ENCODE peak calls at places on chromosome 16, in ten cellular contexts. C is GM23338; R is cardiac muscle cell; U is upper lobe of right lung; X is H1; E is OCI-LY7; D is psoas muscle; O is CD8-positive, alpha-beta T cell; M is IMR-90; Z is gastrocnemius medialis. F is an unnamed sample.

GRCh38 chr16:57281791-57282190 is 2.7 kb downstream of the PLLP start:
- DNase-seq in U (no peak), D (no peak), M (no peak), O (no peak), E (no peak), X (no peak), C (no peak), R (no peak), Z (no peak), F (no peak)

GRCh38 chr16:82641336-82641984 is 14.7 kb downstream of the CDH13 start:
- DNase-seq in X (no peak), D (no peak), U (no peak), R (no peak), O (no peak), E (peak), Z (no peak), C (no peak), M (peak), F (no peak)

GRCh38 chr16:23160082-23160481 is 10.8 kb upstream of the USP31 start:
- DNase-seq in U (no peak), R (no peak), D (no peak), O (no peak), Z (no peak), C (no peak), X (no peak), M (no peak), E (no peak), F (no peak)

GRCh38 chr16:82878466-82878865 is 251.7 kb downstream of the CDH13 start:
- DNase-seq in Z (no peak), E (no peak), C (no peak), D (no peak), U (no peak), O (no peak), R (no peak), M (no peak), X (no peak), F (no peak)

GRCh38 chr16:79510879-79511278 is 89.7 kb downstream of the MAF start:
- DNase-seq in X (no peak), R (no peak), Z (no peak), E (no peak), C (no peak), U (no peak), O (no peak), D (no peak), M (no peak), F (no peak)

GRCh38 chr16:9092282-9092962 is 978 bp downstream of the HAPSTR1 start:
- DNase-seq in C (peak), Z (no peak), U (peak), M (no peak), R (peak), D (peak), X (no peak), O (peak), E (peak), F (peak)

GRCh38 chr16:54193656-54194007 is 93.0 kb downstream of the IRX3 start:
- DNase-seq in M (peak), D (peak), O (peak), C (peak), X (peak), R (peak), U (peak), E (peak), Z (peak), F (peak)

GRCh38 chr16:1613240-1613639 is 1.1 kb downstream of the CRAMP1 start:
- DNase-seq in R (no peak), C (peak), U (no peak), Z (no peak), D (no peak), E (peak), M (no peak), X (no peak), O (peak), F (no peak)

GRCh38 chr16:2027024-2028010 is 615 bp downstream of the NHERF2 start:
- DNase-seq in R (no peak), Z (no peak), O (no peak), U (peak), D (no peak), C (no peak), M (peak), E (peak), X (no peak), F (no peak)

GRCh38 chr16:83520596-83520995 is 287.2 kb upstream of the HSBP1 start:
- DNase-seq in E (no peak), R (no peak), D (no peak), X (no peak), U (no peak), O (no peak), Z (no peak), C (no peak), M (no peak), F (no peak)

GRCh38 chr16:4465977-4466779 is 8.2 kb downstream of the NMRAL1 start:
- DNase-seq in R (no peak), O (peak), M (no peak), Z (no peak), U (no peak), C (no peak), X (no peak), E (no peak), D (no peak), F (no peak)

GRCh38 chr16:4682616-4683254 is 10.6 kb upstream of the NUDT16L1 start:
- DNase-seq in M (peak), E (no peak), C (peak), U (peak), X (peak), O (no peak), Z (no peak), D (peak), R (peak), F (no peak)

GRCh38 chr16:89103156-89103555 is 9.5 kb downstream of the ACSF3 start:
- DNase-seq in C (no peak), O (no peak), M (no peak), Z (no peak), X (no peak), R (no peak), E (no peak), D (peak), U (no peak), F (no peak)

GRCh38 chr16:2009302-2009711 is 314 bp downstream of the ZNF598 start:
- DNase-seq in C (no peak), Z (no peak), U (no peak), X (no peak), E (peak), M (no peak), R (no peak), O (no peak), D (peak), F (no peak)

GRCh38 chr16:68506331-68507053 is 32.6 kb upstream of the ZFP90 start:
- DNase-seq in Z (no peak), M (peak), C (no peak), D (no peak), U (no peak), R (no peak), O (no peak), E (no peak), X (no peak), F (no peak)

DNA sequence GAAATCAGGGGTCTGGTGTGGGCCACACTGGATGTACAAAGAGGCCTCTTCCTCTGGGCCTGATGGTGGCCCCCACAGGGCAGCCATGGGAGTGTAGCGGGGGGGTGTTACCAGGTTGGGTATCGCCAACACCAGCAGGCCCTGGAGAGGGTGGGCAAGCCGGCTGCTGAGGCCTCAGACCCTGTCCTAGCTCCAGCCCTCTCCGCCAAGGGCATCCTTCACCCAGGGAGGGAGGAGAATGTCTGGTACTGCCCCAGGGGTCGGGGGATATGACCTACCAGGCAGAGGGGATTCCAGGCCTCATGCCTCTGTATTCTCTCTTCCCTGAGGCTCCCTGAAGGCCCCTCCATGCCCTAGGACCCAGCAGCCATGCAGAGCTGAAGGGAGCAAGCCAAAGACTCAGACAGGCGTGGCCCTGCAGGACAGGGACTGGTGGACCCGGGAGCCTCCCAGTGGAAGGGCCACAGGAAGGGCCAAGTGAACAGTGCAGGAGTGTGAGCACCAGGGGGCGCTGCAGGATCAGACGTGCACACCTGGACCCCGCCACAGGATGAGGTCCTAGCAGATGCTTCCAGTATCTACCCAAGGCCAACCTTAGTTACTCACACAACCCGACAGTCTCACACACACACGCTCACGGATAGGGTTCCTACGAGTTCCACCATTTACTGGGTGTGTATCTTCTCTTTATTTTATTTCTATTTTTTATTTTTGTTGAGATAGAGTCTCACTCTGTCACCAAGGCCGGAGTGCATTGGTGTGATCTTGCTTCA is 10.9 kb upstream of the CES4A start:
- DNase-seq in O (peak), M (peak), U (peak), E (peak), C (peak), R (peak), Z (peak), X (peak), D (peak), F (peak)
- H3K27ac ChIP-seq in O (no peak), M (no peak), U (no peak), E (no peak), C (no peak), R (no peak), Z (peak), X (no peak), D (no peak), F (no peak)

DNA sequence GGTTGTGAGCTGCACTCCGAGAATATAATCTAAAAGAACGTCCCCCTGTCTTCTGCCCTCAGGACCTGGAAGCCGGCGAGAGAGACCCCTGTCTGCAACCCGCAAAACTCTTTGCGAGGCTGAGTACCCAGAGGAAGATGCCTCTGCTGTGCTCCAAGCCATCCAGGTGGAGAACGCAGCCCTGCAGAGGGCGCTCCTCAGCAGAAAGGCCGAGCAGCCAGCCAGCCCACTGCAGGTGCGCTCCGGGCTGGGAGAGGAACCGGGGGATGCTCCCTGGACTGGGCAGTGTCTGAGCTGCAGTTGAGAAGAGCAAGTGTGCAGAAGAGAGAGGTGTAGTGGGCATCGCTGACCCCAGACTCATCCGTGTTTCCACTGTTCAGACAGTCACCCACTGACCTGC is 148.3 kb downstream of the KATNIP start:
- DNase-seq in C (peak), R (peak), U (peak), X (peak), M (no peak), Z (no peak), D (no peak), E (no peak), O (no peak), F (no peak)
- TF ChIP-seq CTCF in C (peak), R (peak), U (peak), X (peak), M (no peak), Z (no peak), D (no peak), E (peak), O (no peak), F (no peak)

GRCh38 chr16:74862743-74863244 is 88.2 kb upstream of the FA2H start:
- DNase-seq in M (peak), C (peak), D (no peak), U (no peak), O (no peak), E (peak), Z (no peak), R (peak), X (no peak), F (no peak)
- H3K4me3 ChIP-seq in M (no peak), C (no peak), D (no peak), U (no peak), O (no peak), E (no peak), Z (no peak), R (no peak), X (no peak), F (no peak)

GRCh38 chr16:25699069-25699468 is 7.3 kb downstream of the HS3ST4 start:
- DNase-seq in Z (no peak), X (no peak), M (no peak), O (no peak), U (no peak), R (no peak), E (no peak), C (no peak), D (no peak), F (no peak)

DNA sequence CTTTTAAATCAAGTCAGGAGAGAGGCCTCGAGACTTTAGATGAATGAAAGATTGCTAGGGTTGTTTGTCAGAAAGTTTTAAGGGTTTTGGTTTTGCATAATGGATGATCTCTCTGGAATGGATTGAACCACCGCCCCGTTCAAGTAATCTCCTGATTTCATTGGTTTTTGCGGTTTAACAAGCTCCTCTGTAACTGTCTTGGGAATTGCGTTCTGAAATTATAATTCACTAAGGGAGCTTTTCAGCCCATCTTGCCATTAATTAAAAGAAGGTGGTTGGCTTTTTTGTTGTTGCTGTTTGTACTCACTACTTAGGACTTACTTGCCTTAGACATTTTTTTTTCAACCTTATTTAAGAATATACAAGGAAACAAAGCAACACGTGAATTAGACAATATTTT is 8.8 kb downstream of the HS3ST4 start:
- DNase-seq in E (no peak), R (no peak), D (no peak), Z (no peak), U (no peak), X (no peak), M (no peak), O (no peak), C (no peak), F (no peak)
- H3K27ac ChIP-seq in E (no peak), R (no peak), D (no peak), Z (no peak), U (no peak), X (no peak), M (no peak), O (no peak), C (no peak), F (no peak)